ENCODE peak calls at places on chromosomes 4 and X, in four cellular contexts. One of them, this sample, is unnamed.

GRCh38 chr4:7129871-7130609 is 62.2 kb upstream of the GRPEL1 start:
- DNase-seq in HepG2: no peak
- DNase-seq in fibroblast of lung: no peak
- DNase-seq in neural crest cell: no peak
- DNase-seq in this sample: no peak

GRCh38 chr4:74230902-74231499 is 73.1 kb downstream of the MTHFD2L start:
- DNase-seq in HepG2: no peak
- DNase-seq in fibroblast of lung: peak; percentile 58
- DNase-seq in neural crest cell: no peak
- DNase-seq in this sample: no peak

GRCh38 chrX:31366076-31366475 is 294.2 kb upstream of the FTHL17 start:
- DNase-seq in HepG2: no peak
- DNase-seq in fibroblast of lung: peak; percentile 47
- DNase-seq in neural crest cell: no peak
- DNase-seq in this sample: no peak

GRCh38 chrX:41452972-41453371 is 5.8 kb downstream of the NYX start:
- DNase-seq in HepG2: no peak
- DNase-seq in fibroblast of lung: peak; percentile 81
- DNase-seq in neural crest cell: no peak
- DNase-seq in this sample: no peak

GRCh38 chr4:43485196-43485595 is 592.7 kb downstream of the GRXCR1 start:
- DNase-seq in HepG2: no peak
- DNase-seq in fibroblast of lung: no peak
- DNase-seq in neural crest cell: no peak
- DNase-seq in this sample: no peak

GRCh38 chr4:42428036-42428435 is 30.7 kb downstream of the SHISA3 start:
- DNase-seq in HepG2: no peak
- DNase-seq in fibroblast of lung: no peak
- DNase-seq in neural crest cell: no peak
- DNase-seq in this sample: no peak

GRCh38 chrX:72021975-72022374 is 109.7 kb downstream of the RTL5 start:
- DNase-seq in HepG2: no peak
- DNase-seq in fibroblast of lung: no peak
- DNase-seq in neural crest cell: no peak
- DNase-seq in this sample: no peak

GRCh38 chr4:76989391-76990061 is 40.0 kb downstream of the SEPTIN11 start:
- DNase-seq in HepG2: no peak
- DNase-seq in fibroblast of lung: no peak
- DNase-seq in neural crest cell: no peak
- DNase-seq in this sample: no peak

GRCh38 chr4:109735566-109736454 is 5.9 kb upstream of the PLA2G12A start:
- DNase-seq in HepG2: no peak
- DNase-seq in fibroblast of lung: peak; percentile 54
- DNase-seq in neural crest cell: no peak
- DNase-seq in this sample: no peak

GRCh38 chrX:81286608-81287007 is 84.7 kb downstream of the SH3BGRL start:
- DNase-seq in HepG2: peak; percentile 2
- DNase-seq in fibroblast of lung: no peak
- DNase-seq in neural crest cell: no peak
- DNase-seq in this sample: no peak

GRCh38 chr4:130486841-130487240 is 1390.9 kb downstream of the C4orf33 start:
- DNase-seq in HepG2: no peak
- DNase-seq in fibroblast of lung: no peak
- DNase-seq in neural crest cell: no peak
- DNase-seq in this sample: no peak

GRCh38 chrX:45711231-45711630 is 510.6 kb upstream of the DIPK2B start:
- DNase-seq in HepG2: no peak
- DNase-seq in fibroblast of lung: peak; percentile 82
- DNase-seq in neural crest cell: no peak
- DNase-seq in this sample: no peak

GRCh38 chr4:186724861-186725419 is 1.3 kb upstream of the FAT1 start:
- DNase-seq in HepG2: no peak
- DNase-seq in fibroblast of lung: peak; percentile 50
- DNase-seq in neural crest cell: peak; percentile 9
- DNase-seq in this sample: no peak

GRCh38 chr4:7786517-7786916 is 153.1 kb downstream of the AFAP1 start:
- DNase-seq in HepG2: no peak
- DNase-seq in fibroblast of lung: no peak
- DNase-seq in neural crest cell: no peak
- DNase-seq in this sample: no peak

GRCh38 chr4:157048248-157048647 is 27.7 kb upstream of the GLRB start:
- DNase-seq in HepG2: no peak
- DNase-seq in fibroblast of lung: peak; percentile 79
- DNase-seq in neural crest cell: no peak
- DNase-seq in this sample: no peak

GRCh38 chrX:50381729-50382415 is 88.8 kb downstream of the DGKK start:
- DNase-seq in HepG2: peak; percentile 10
- DNase-seq in fibroblast of lung: no peak
- DNase-seq in neural crest cell: no peak
- DNase-seq in this sample: no peak

GRCh38 chr4:7154351-7154981 is 37.9 kb upstream of the SORCS2 start:
- DNase-seq in HepG2: no peak
- DNase-seq in fibroblast of lung: no peak
- DNase-seq in neural crest cell: no peak
- DNase-seq in this sample: no peak

GRCh38 chrX:77014655-77015377 is 432.4 kb upstream of the FGF16 start:
- DNase-seq in HepG2: peak; percentile 74
- DNase-seq in fibroblast of lung: peak; percentile 1
- DNase-seq in neural crest cell: peak; percentile 40
- DNase-seq in this sample: no peak

GRCh38 chrX:41824551-41824950 is 98.8 kb downstream of the CASK start:
- DNase-seq in HepG2: no peak
- DNase-seq in fibroblast of lung: peak; percentile 67
- DNase-seq in neural crest cell: no peak
- DNase-seq in this sample: no peak

GRCh38 chr4:83074086-83074704 is 39.2 kb downstream of the COPS4 start:
- DNase-seq in HepG2: peak; percentile 75
- DNase-seq in fibroblast of lung: peak; percentile 77
- DNase-seq in neural crest cell: peak; percentile 38
- DNase-seq in this sample: no peak

GRCh38 chr4:76589872-76590846 is 155.1 kb downstream of the SHROOM3 start:
- DNase-seq in HepG2: peak; percentile 52
- DNase-seq in fibroblast of lung: peak; percentile 99
- DNase-seq in neural crest cell: peak; percentile 26
- DNase-seq in this sample: peak; percentile 54

GRCh38 chr4:26238426-26238781 is 82.4 kb upstream of the RBPJ start:
- DNase-seq in HepG2: peak; percentile 55
- DNase-seq in fibroblast of lung: no peak
- DNase-seq in neural crest cell: no peak
- DNase-seq in this sample: no peak

GRCh38 chrX:37759878-37760418 is 19.9 kb upstream of the CYBB start:
- DNase-seq in HepG2: no peak
- DNase-seq in fibroblast of lung: no peak
- DNase-seq in neural crest cell: no peak
- DNase-seq in this sample: no peak

GRCh38 chr4:10589308-10589707 is 95.3 kb downstream of the CLNK start:
- DNase-seq in HepG2: no peak
- DNase-seq in fibroblast of lung: no peak
- DNase-seq in neural crest cell: no peak
- DNase-seq in this sample: no peak

GRCh38 chrX:119417842-119418241 is 18.7 kb downstream of the SLC25A43 start:
- DNase-seq in HepG2: peak; percentile 21
- DNase-seq in fibroblast of lung: no peak
- DNase-seq in neural crest cell: no peak
- DNase-seq in this sample: no peak

GRCh38 chr4:56648245-56649151 is 32.6 kb downstream of the HOPX start:
- DNase-seq in HepG2: no peak
- DNase-seq in fibroblast of lung: peak; percentile 25
- DNase-seq in neural crest cell: no peak
- DNase-seq in this sample: no peak

GRCh38 chrX:18889982-18890381 is 93.9 kb downstream of the PHKA2 start:
- DNase-seq in HepG2: no peak
- DNase-seq in fibroblast of lung: no peak
- DNase-seq in neural crest cell: no peak
- DNase-seq in this sample: no peak

GRCh38 chr4:70583952-70584834 is 7.9 kb upstream of the AMBN start:
- DNase-seq in HepG2: peak; percentile 55
- DNase-seq in fibroblast of lung: no peak
- DNase-seq in neural crest cell: no peak
- DNase-seq in this sample: no peak

GRCh38 chr4:52660643-52661042 is 1.5 kb upstream of the USP46 start:
- DNase-seq in HepG2: no peak
- DNase-seq in fibroblast of lung: no peak
- DNase-seq in neural crest cell: no peak
- DNase-seq in this sample: no peak

GRCh38 chr4:1356181-1356998 is 9.4 kb downstream of the UVSSA start:
- DNase-seq in HepG2: peak; percentile 36
- DNase-seq in fibroblast of lung: peak; percentile 30
- DNase-seq in neural crest cell: peak; percentile 61
- DNase-seq in this sample: no peak

GRCh38 chr4:22099896-22100295 is 151.3 kb upstream of the KCNIP4 start:
- DNase-seq in HepG2: no peak
- DNase-seq in fibroblast of lung: peak; percentile 73
- DNase-seq in neural crest cell: no peak
- DNase-seq in this sample: no peak

GRCh38 chr4:80173841-80174240 is 23.5 kb upstream of the PRDM8 start:
- DNase-seq in HepG2: no peak
- DNase-seq in fibroblast of lung: peak; percentile 77
- DNase-seq in neural crest cell: no peak
- DNase-seq in this sample: no peak

GRCh38 chr4:7842384-7843279 is 97.0 kb downstream of the AFAP1 start:
- DNase-seq in HepG2: no peak
- DNase-seq in fibroblast of lung: peak; percentile 100
- DNase-seq in neural crest cell: no peak
- DNase-seq in this sample: no peak

GRCh38 chr4:151276787-151277557 is at the start of gene PRSS48:
- DNase-seq in HepG2: peak; percentile 55
- DNase-seq in fibroblast of lung: peak; percentile 39
- DNase-seq in neural crest cell: peak; percentile 63
- DNase-seq in this sample: peak; percentile 44

GRCh38 chr4:48968814-48969213 is 17.3 kb upstream of the CWH43 start:
- DNase-seq in HepG2: no peak
- DNase-seq in fibroblast of lung: peak; percentile 91
- DNase-seq in neural crest cell: no peak
- DNase-seq in this sample: no peak

GRCh38 chr4:105950701-105951100 is 55.4 kb downstream of the NPNT start:
- DNase-seq in HepG2: no peak
- DNase-seq in fibroblast of lung: no peak
- DNase-seq in neural crest cell: no peak
- DNase-seq in this sample: no peak

GRCh38 chr4:27289704-27290103 is 429.1 kb downstream of the STIM2 start:
- DNase-seq in HepG2: no peak
- DNase-seq in fibroblast of lung: no peak
- DNase-seq in neural crest cell: no peak
- DNase-seq in this sample: no peak

GRCh38 chrX:18220786-18221185 is at the start of gene BEND2:
- DNase-seq in HepG2: no peak
- DNase-seq in fibroblast of lung: no peak
- DNase-seq in neural crest cell: no peak
- DNase-seq in this sample: no peak

DNA sequence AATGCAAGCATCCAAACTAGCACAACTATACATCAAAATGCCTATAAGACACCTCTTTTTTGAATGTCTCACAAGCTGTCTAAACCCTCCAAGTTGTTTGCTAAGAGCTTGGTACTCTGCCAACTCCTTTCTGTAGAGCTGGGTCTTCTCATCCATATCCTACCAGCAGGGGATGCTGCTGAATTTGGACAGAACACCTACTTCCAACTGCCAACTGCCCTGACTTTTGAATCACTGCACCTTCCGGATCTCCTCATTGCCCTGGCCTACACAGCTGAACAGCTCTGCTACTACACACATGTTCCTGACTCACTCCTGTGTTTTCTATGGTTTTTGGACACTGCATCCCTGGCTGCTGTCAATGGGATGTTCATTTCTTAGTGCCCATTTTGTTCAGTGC is 18.7 kb downstream of the FAM184B start:
- DNase-seq in HepG2: peak; percentile 25
- DNase-seq in fibroblast of lung: peak; percentile 39
- DNase-seq in neural crest cell: no peak
- DNase-seq in this sample: no peak
- TF ChIP-seq CTCF in HepG2: peak; percentile 42
- TF ChIP-seq CTCF in fibroblast of lung: peak; percentile 24
- TF ChIP-seq CTCF in neural crest cell: no peak
- TF ChIP-seq CTCF in this sample: no peak

GRCh38 chr4:136784326-136784725 is 748.0 kb downstream of the PCDH18 start:
- DNase-seq in HepG2: no peak
- DNase-seq in fibroblast of lung: peak; percentile 9
- DNase-seq in neural crest cell: no peak
- DNase-seq in this sample: no peak
- TF ChIP-seq CTCF in HepG2: no peak
- TF ChIP-seq CTCF in fibroblast of lung: no peak
- TF ChIP-seq CTCF in neural crest cell: no peak
- TF ChIP-seq CTCF in this sample: no peak

GRCh38 chrX:87663421-87663820 is 145.8 kb downstream of the KLHL4 start:
- DNase-seq in HepG2: no peak
- DNase-seq in fibroblast of lung: no peak
- DNase-seq in neural crest cell: no peak
- DNase-seq in this sample: no peak

GRCh38 chrX:87661761-87662160 is 144.2 kb downstream of the KLHL4 start:
- DNase-seq in HepG2: no peak
- DNase-seq in fibroblast of lung: no peak
- DNase-seq in neural crest cell: no peak
- DNase-seq in this sample: no peak

GRCh38 chrX:87664381-87664780 is 146.8 kb downstream of the KLHL4 start:
- DNase-seq in HepG2: no peak
- DNase-seq in fibroblast of lung: peak; percentile 14
- DNase-seq in neural crest cell: no peak
- DNase-seq in this sample: no peak
- TF ChIP-seq CTCF in HepG2: peak; percentile 33
- TF ChIP-seq CTCF in fibroblast of lung: peak; percentile 25
- TF ChIP-seq CTCF in neural crest cell: peak; percentile 81
- TF ChIP-seq CTCF in this sample: peak; percentile 82

GRCh38 chr4:84578540-84579409 is 4.2 kb upstream of the CDS1 start:
- DNase-seq in HepG2: peak; percentile 39
- DNase-seq in fibroblast of lung: peak; percentile 53
- DNase-seq in neural crest cell: no peak
- DNase-seq in this sample: no peak
- TF ChIP-seq CTCF in HepG2: peak; percentile 62
- TF ChIP-seq CTCF in fibroblast of lung: peak; percentile 84
- TF ChIP-seq CTCF in neural crest cell: peak; percentile 62
- TF ChIP-seq CTCF in this sample: no peak

GRCh38 chr4:176790398-176790797 is 2.3 kb downstream of the VEGFC start:
- DNase-seq in HepG2: no peak
- DNase-seq in fibroblast of lung: no peak
- DNase-seq in neural crest cell: no peak
- DNase-seq in this sample: no peak

GRCh38 chr4:176793060-176793605 is 411 bp upstream of the VEGFC start:
- DNase-seq in HepG2: no peak
- DNase-seq in fibroblast of lung: no peak
- DNase-seq in neural crest cell: no peak
- DNase-seq in this sample: no peak

GRCh38 chr4:176791591-176792347 is 953 bp downstream of the VEGFC start:
- DNase-seq in HepG2: no peak
- DNase-seq in fibroblast of lung: peak; percentile 63
- DNase-seq in neural crest cell: peak; percentile 33
- DNase-seq in this sample: peak; percentile 20

GRCh38 chr4:176794151-176794550 is 1.4 kb upstream of the VEGFC start:
- DNase-seq in HepG2: no peak
- DNase-seq in fibroblast of lung: peak; percentile 97
- DNase-seq in neural crest cell: no peak
- DNase-seq in this sample: no peak

GRCh38 chr4:176792348-176793059 is at the start of gene VEGFC:
- DNase-seq in HepG2: peak; percentile 3
- DNase-seq in fibroblast of lung: peak; percentile 77
- DNase-seq in neural crest cell: peak; percentile 44
- DNase-seq in this sample: peak; percentile 62
- TF ChIP-seq CTCF in HepG2: no peak
- TF ChIP-seq CTCF in fibroblast of lung: peak; percentile 3
- TF ChIP-seq CTCF in neural crest cell: peak; percentile 21
- TF ChIP-seq CTCF in this sample: no peak

This sample was measured in mesothelial cell of epicardium.